ENCODE peak calls at places on chromosomes 4 and X, in seven cellular contexts. One of them, this sample, is unnamed.

GRCh38 chr4:103996637-103997036 is 276.9 kb upstream of the TACR3 start:
- DNase-seq in fibroblast of lung: peak
- DNase-seq in mammary epithelial cell: peak
- DNase-seq in HCT116: peak
- DNase-seq in PC-3: peak
- DNase-seq in GM23248: peak
- DNase-seq in GM23338: peak
- DNase-seq in this sample: peak

GRCh38 chr4:78426972-78427371 is 124.6 kb upstream of the ANXA3 start:
- DNase-seq in fibroblast of lung: no peak
- DNase-seq in mammary epithelial cell: no peak
- DNase-seq in HCT116: no peak
- DNase-seq in PC-3: no peak
- DNase-seq in GM23248: no peak
- DNase-seq in GM23338: no peak
- DNase-seq in this sample: no peak

GRCh38 chr4:7423801-7424552 is 10.8 kb downstream of the PSAPL1 start:
- DNase-seq in fibroblast of lung: no peak
- DNase-seq in mammary epithelial cell: no peak
- DNase-seq in HCT116: no peak
- DNase-seq in PC-3: no peak
- DNase-seq in GM23248: peak
- DNase-seq in GM23338: no peak
- DNase-seq in this sample: no peak

GRCh38 chr4:3344104-3344503 is 51.3 kb downstream of the RGS12 start:
- DNase-seq in fibroblast of lung: no peak
- DNase-seq in mammary epithelial cell: no peak
- DNase-seq in HCT116: no peak
- DNase-seq in PC-3: no peak
- DNase-seq in GM23248: no peak
- DNase-seq in GM23338: no peak
- DNase-seq in this sample: no peak

GRCh38 chrX:69321006-69321655 is 155.9 kb upstream of the PJA1 start:
- DNase-seq in fibroblast of lung: no peak
- DNase-seq in mammary epithelial cell: no peak
- DNase-seq in HCT116: no peak
- DNase-seq in PC-3: no peak
- DNase-seq in GM23248: no peak
- DNase-seq in GM23338: no peak
- DNase-seq in this sample: no peak

GRCh38 chr4:162510115-162510514 is 346.3 kb upstream of the FSTL5 start:
- DNase-seq in fibroblast of lung: no peak
- DNase-seq in mammary epithelial cell: no peak
- DNase-seq in HCT116: no peak
- DNase-seq in PC-3: no peak
- DNase-seq in GM23248: no peak
- DNase-seq in GM23338: peak
- DNase-seq in this sample: no peak

GRCh38 chrX:44017726-44018125 is 44.5 kb upstream of the NDP start:
- DNase-seq in fibroblast of lung: no peak
- DNase-seq in mammary epithelial cell: no peak
- DNase-seq in HCT116: no peak
- DNase-seq in PC-3: no peak
- DNase-seq in GM23248: no peak
- DNase-seq in GM23338: no peak
- DNase-seq in this sample: no peak

GRCh38 chr4:19298998-19299397 is 952.7 kb upstream of the SLIT2 start:
- DNase-seq in fibroblast of lung: no peak
- DNase-seq in mammary epithelial cell: no peak
- DNase-seq in HCT116: no peak
- DNase-seq in PC-3: no peak
- DNase-seq in GM23248: peak
- DNase-seq in GM23338: no peak
- DNase-seq in this sample: no peak

GRCh38 chr4:122508083-122508482 is 51.6 kb upstream of the IL2 start:
- DNase-seq in fibroblast of lung: no peak
- DNase-seq in mammary epithelial cell: no peak
- DNase-seq in HCT116: no peak
- DNase-seq in PC-3: peak
- DNase-seq in GM23248: peak
- DNase-seq in GM23338: no peak
- DNase-seq in this sample: no peak

GRCh38 chr4:181528570-181529184 is 714.5 kb upstream of the TENM3 start:
- DNase-seq in fibroblast of lung: peak
- DNase-seq in mammary epithelial cell: peak
- DNase-seq in HCT116: peak
- DNase-seq in PC-3: peak
- DNase-seq in GM23248: peak
- DNase-seq in GM23338: peak
- DNase-seq in this sample: peak

GRCh38 chrX:79300821-79301220 is 66.3 kb downstream of the ITM2A start:
- DNase-seq in fibroblast of lung: no peak
- DNase-seq in mammary epithelial cell: no peak
- DNase-seq in HCT116: no peak
- DNase-seq in PC-3: no peak
- DNase-seq in GM23248: no peak
- DNase-seq in GM23338: no peak
- DNase-seq in this sample: no peak
- TF ChIP-seq EZH2 in fibroblast of lung: no peak
- TF ChIP-seq EZH2 in mammary epithelial cell: no peak
- TF ChIP-seq EZH2 in HCT116: no peak
- TF ChIP-seq EZH2 in PC-3: no peak
- TF ChIP-seq EZH2 in GM23248: no peak
- TF ChIP-seq EZH2 in GM23338: no peak
- TF ChIP-seq EZH2 in this sample: no peak

DNA sequence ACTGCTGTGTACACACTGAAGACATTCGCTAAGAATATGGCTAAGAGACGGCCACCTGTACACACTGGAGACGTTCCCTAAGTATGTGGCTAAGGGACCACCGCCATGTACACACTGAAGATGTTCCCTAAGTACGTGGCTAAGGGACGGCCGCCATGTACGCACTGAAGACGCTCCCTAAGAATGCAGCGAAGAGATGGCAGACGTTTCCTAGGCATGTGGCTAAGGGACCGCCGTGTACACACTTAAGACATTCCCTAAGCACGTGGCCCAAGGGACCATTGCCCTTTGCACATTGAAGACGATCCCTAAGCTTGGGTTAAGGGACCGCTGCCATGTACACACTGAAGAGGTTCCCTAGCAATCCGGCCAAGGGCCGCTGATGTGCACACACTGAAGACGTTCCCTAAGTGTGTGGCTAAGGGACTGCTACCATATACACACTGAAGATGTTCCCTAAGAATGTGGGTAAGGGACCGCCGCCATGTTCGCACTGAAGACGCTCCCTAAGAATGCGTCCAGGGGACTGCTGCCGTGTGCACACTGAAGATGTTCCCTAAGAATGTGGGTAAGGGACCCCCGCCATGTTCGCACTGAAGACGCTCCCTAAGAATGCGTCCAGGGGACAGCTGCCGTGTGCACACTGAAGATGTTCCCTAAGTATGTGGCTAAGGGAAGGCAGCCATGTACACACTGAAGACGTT is 36.7 kb downstream of the DHRSX start:
- DNase-seq in fibroblast of lung: peak
- DNase-seq in mammary epithelial cell: no peak
- DNase-seq in HCT116: peak
- DNase-seq in PC-3: no peak
- DNase-seq in GM23248: no peak
- DNase-seq in GM23338: peak
- DNase-seq in this sample: no peak
- TF ChIP-seq EZH2 in fibroblast of lung: no peak
- TF ChIP-seq EZH2 in mammary epithelial cell: no peak
- TF ChIP-seq EZH2 in HCT116: no peak
- TF ChIP-seq EZH2 in PC-3: no peak
- TF ChIP-seq EZH2 in GM23248: no peak
- TF ChIP-seq EZH2 in GM23338: no peak
- TF ChIP-seq EZH2 in this sample: no peak

GRCh38 chr4:109559983-109560686 is at the start of gene MCUB:
- DNase-seq in fibroblast of lung: peak
- DNase-seq in mammary epithelial cell: peak
- DNase-seq in HCT116: peak
- DNase-seq in PC-3: peak
- DNase-seq in GM23248: peak
- DNase-seq in GM23338: peak
- DNase-seq in this sample: no peak
- TF ChIP-seq EZH2 in fibroblast of lung: no peak
- TF ChIP-seq EZH2 in mammary epithelial cell: no peak
- TF ChIP-seq EZH2 in HCT116: no peak
- TF ChIP-seq EZH2 in PC-3: no peak
- TF ChIP-seq EZH2 in GM23248: no peak
- TF ChIP-seq EZH2 in GM23338: no peak
- TF ChIP-seq EZH2 in this sample: no peak

GRCh38 chrX:137563681-137564651 is 2.0 kb upstream of the ZIC3 start:
- DNase-seq in fibroblast of lung: no peak
- DNase-seq in mammary epithelial cell: no peak
- DNase-seq in HCT116: no peak
- DNase-seq in PC-3: no peak
- DNase-seq in GM23248: no peak
- DNase-seq in GM23338: peak
- DNase-seq in this sample: no peak
- TF ChIP-seq EZH2 in fibroblast of lung: no peak
- TF ChIP-seq EZH2 in mammary epithelial cell: no peak
- TF ChIP-seq EZH2 in HCT116: no peak
- TF ChIP-seq EZH2 in PC-3: no peak
- TF ChIP-seq EZH2 in GM23248: no peak
- TF ChIP-seq EZH2 in GM23338: no peak
- TF ChIP-seq EZH2 in this sample: no peak

DNA sequence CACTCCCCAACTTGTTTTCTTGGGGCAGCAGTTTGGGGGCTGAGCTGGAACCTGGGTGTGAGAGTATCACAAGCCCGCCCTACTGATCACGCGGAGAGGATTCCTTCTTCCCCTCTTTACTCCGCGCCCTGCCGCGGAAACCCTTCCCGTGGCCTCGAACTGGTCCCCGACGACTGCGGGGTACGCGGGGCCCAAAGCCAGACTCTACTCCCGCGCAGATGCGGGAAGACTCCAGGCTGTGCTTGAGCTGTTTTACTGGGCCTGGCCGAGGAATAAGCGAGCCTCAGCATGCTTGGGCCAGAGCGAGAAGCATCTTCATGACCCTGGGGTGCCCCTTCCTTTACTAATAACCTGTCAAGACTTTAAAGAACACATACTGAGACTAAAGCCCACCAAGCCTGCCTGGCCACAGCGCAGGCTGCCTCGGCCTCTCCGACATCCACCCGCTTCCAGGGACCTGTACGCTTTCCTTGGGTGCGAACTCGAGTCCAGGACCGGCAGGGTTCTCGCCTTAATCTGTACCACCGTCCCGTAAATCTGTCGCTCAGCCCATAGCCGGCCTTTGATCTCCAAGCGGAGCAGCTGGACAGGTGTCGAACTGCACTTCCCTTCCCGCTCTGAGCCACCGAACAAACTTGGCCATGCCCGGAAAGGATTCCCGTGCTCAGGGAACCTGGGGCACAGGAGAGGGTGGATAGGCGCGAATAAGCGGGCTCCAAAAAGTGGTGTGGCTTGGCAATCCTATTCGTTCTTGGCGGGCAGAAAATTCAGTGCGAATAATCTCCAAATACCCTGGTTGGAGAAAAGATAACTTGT is 55.0 kb upstream of the TMEM33 start:
- DNase-seq in fibroblast of lung: no peak
- DNase-seq in mammary epithelial cell: no peak
- DNase-seq in HCT116: no peak
- DNase-seq in PC-3: no peak
- DNase-seq in GM23248: no peak
- DNase-seq in GM23338: peak
- DNase-seq in this sample: no peak
- TF ChIP-seq EZH2 in fibroblast of lung: peak
- TF ChIP-seq EZH2 in mammary epithelial cell: peak
- TF ChIP-seq EZH2 in HCT116: no peak
- TF ChIP-seq EZH2 in PC-3: no peak
- TF ChIP-seq EZH2 in GM23248: no peak
- TF ChIP-seq EZH2 in GM23338: peak
- TF ChIP-seq EZH2 in this sample: peak

DNA sequence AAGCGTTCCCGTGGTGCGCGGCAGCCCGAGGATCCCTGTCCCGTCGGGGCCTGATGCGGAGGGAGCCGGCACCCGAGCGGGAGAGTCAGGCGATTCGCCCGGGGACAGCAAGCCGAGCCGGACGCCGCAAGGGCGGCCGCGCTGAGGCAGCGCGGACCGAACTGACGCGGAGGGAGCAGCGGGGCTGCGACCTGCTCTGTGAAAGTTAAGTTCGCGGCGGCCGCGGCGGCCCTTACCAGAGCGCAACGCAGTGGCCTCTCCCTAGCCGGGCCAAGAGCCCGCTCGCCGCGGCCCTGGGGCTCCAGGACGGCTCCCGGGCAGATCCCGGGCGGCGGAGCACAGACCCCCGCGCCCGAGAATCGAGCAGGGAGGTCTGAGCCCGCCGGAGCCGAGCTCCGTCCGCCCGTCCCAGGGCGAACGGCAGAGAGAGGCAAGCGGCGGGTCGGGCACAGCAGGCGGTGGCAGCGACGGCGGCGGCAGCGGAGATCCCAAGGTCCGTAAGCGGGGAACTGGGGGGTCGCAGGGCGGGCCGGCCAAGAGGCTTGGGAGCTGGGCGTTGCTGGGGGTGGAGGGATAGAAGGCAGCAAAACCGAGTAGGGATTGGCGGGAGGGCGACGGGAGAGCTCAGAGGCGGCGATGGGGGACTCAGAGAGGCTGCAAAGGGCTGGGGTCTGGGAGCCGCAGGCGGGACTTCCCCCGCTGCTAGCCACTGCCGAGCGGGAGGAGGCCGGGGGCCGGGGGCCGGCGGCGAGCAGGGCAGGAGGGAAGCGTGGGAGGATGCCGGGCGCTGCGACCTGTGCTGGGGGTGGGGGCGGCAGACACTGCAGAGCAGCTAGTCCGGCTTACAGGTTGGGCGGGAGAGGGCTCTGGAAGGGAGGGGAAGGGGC is 1.0 kb downstream of the GPR50 start:
- DNase-seq in fibroblast of lung: no peak
- DNase-seq in mammary epithelial cell: no peak
- DNase-seq in HCT116: no peak
- DNase-seq in PC-3: no peak
- DNase-seq in GM23248: no peak
- DNase-seq in GM23338: peak
- DNase-seq in this sample: no peak
- TF ChIP-seq EZH2 in fibroblast of lung: no peak
- TF ChIP-seq EZH2 in mammary epithelial cell: peak
- TF ChIP-seq EZH2 in HCT116: no peak
- TF ChIP-seq EZH2 in PC-3: no peak
- TF ChIP-seq EZH2 in GM23248: no peak
- TF ChIP-seq EZH2 in GM23338: no peak
- TF ChIP-seq EZH2 in this sample: peak

GRCh38 chrX:135421932-135422809 is at the start of gene SMIM10L2A:
- DNase-seq in fibroblast of lung: no peak
- DNase-seq in mammary epithelial cell: no peak
- DNase-seq in HCT116: no peak
- DNase-seq in PC-3: no peak
- DNase-seq in GM23248: peak
- DNase-seq in GM23338: no peak
- DNase-seq in this sample: no peak
- TF ChIP-seq EZH2 in fibroblast of lung: no peak
- TF ChIP-seq EZH2 in mammary epithelial cell: no peak
- TF ChIP-seq EZH2 in HCT116: no peak
- TF ChIP-seq EZH2 in PC-3: no peak
- TF ChIP-seq EZH2 in GM23248: no peak
- TF ChIP-seq EZH2 in GM23338: no peak
- TF ChIP-seq EZH2 in this sample: no peak

This sample was measured in keratinocyte.